ENCODE peak calls at places on chromosomes 12 and 14, in ten cellular contexts. Q, D, Z, T, B, Y, N, P, I and X are unnamed samples.

GRCh38 chr14:75401356-75401755 is 26.5 kb upstream of the JDP2 start:
- DNase-seq in Q (no peak), D (peak; percentile 72), Z (no peak), T (no peak), B (peak; percentile 50), Y (no peak), N (no peak), P (no peak), I (peak; percentile 53), X (no peak)

GRCh38 chr14:23539209-23539866 is 12.2 kb downstream of the ZFHX2 start:
- DNase-seq in Q (peak; percentile 54), D (peak; percentile 88), Z (no peak), T (peak; percentile 49), B (peak; percentile 38), Y (peak; percentile 80), N (no peak), P (peak; percentile 51), I (peak; percentile 67), X (no peak)

GRCh38 chr14:92421756-92422155 is 91.8 kb upstream of the RIN3 start:
- DNase-seq in Q (no peak), D (no peak), Z (no peak), T (no peak), B (no peak), Y (no peak), N (no peak), P (peak; percentile 1), I (no peak), X (no peak)

GRCh38 chr12:1661553-1662335 is 29.1 kb upstream of the ADIPOR2 start:
- DNase-seq in Q (peak; percentile 96), D (peak; percentile 88), Z (peak; percentile 77), T (peak; percentile 87), B (peak; percentile 84), Y (peak; percentile 73), N (peak; percentile 63), P (peak; percentile 88), I (peak; percentile 91), X (peak; percentile 58)

GRCh38 chr14:25049559-25050493 is at the start of gene STXBP6:
- DNase-seq in Q (peak; percentile 45), D (peak; percentile 88), Z (no peak), T (peak; percentile 6), B (peak; percentile 71), Y (no peak), N (no peak), P (peak; percentile 72), I (peak; percentile 26), X (no peak)

GRCh38 chr12:56720696-56721615 is 4.1 kb downstream of the NACA start:
- DNase-seq in Q (no peak), D (no peak), Z (no peak), T (no peak), B (no peak), Y (no peak), N (no peak), P (no peak), I (no peak), X (no peak)

GRCh38 chr12:81543621-81544139 is 215.5 kb downstream of the PPFIA2 start:
- DNase-seq in Q (no peak), D (no peak), Z (no peak), T (no peak), B (no peak), Y (no peak), N (no peak), P (no peak), I (no peak), X (no peak)

GRCh38 chr14:28412076-28412475 is 354.5 kb upstream of the FOXG1 start:
- DNase-seq in Q (peak; percentile 14), D (no peak), Z (no peak), T (no peak), B (peak; percentile 71), Y (no peak), N (no peak), P (no peak), I (no peak), X (no peak)

GRCh38 chr12:91972896-91973295 is 172.8 kb downstream of the BTG1 start:
- DNase-seq in Q (no peak), D (no peak), Z (no peak), T (no peak), B (no peak), Y (no peak), N (no peak), P (no peak), I (no peak), X (no peak)

GRCh38 chr14:101232340-101233015 is 328.8 kb upstream of the DIO3 start:
- DNase-seq in Q (no peak), D (peak; percentile 11), Z (no peak), T (no peak), B (no peak), Y (no peak), N (no peak), P (no peak), I (no peak), X (no peak)

GRCh38 chr12:41466300-41466699 is 278.2 kb downstream of the PDZRN4 start:
- DNase-seq in Q (no peak), D (no peak), Z (no peak), T (no peak), B (no peak), Y (no peak), N (no peak), P (no peak), I (no peak), X (no peak)

GRCh38 chr14:75578786-75579781 is 664 bp downstream of the FLVCR2 start:
- DNase-seq in Q (no peak), D (peak; percentile 74), Z (no peak), T (no peak), B (peak; percentile 72), Y (no peak), N (no peak), P (no peak), I (peak; percentile 53), X (no peak)

GRCh38 chr12:109302358-109302757 is 6.7 kb downstream of the FOXN4 start:
- DNase-seq in Q (peak; percentile 33), D (peak; percentile 39), Z (no peak), T (peak; percentile 22), B (no peak), Y (no peak), N (no peak), P (no peak), I (no peak), X (no peak)

GRCh38 chr12:43104524-43104923 is 447.5 kb downstream of the ADAMTS20 start:
- DNase-seq in Q (peak; percentile 17), D (no peak), Z (no peak), T (no peak), B (peak; percentile 59), Y (no peak), N (no peak), P (no peak), I (no peak), X (no peak)

GRCh38 chr12:92065018-92065499 is 80.6 kb downstream of the BTG1 start:
- DNase-seq in Q (no peak), D (no peak), Z (no peak), T (peak; percentile 84), B (peak; percentile 70), Y (peak; percentile 81), N (no peak), P (peak; percentile 77), I (no peak), X (peak; percentile 15)